ENCODE peak calls at places on chromosomes 12 and 14, in five cellular contexts. One of them, this sample, is unnamed.

GRCh38 chr14:70622111-70622712 is 19.5 kb upstream of the TTC9 start:
- DNase-seq in Panc1: no peak
- DNase-seq in AG10803: peak
- DNase-seq in GM06990: no peak
- DNase-seq in uterus: no peak
- DNase-seq in this sample: peak

GRCh38 chr12:107365703-107366102 is 272.4 kb upstream of the CRY1 start:
- DNase-seq in Panc1: no peak
- DNase-seq in GM06990: no peak
- DNase-seq in uterus: no peak
- DNase-seq in AG10803: no peak
- DNase-seq in this sample: no peak

GRCh38 chr14:34449819-34450541 is 12.1 kb downstream of the SPTSSA start:
- DNase-seq in Panc1: no peak
- DNase-seq in AG10803: no peak
- DNase-seq in GM06990: no peak
- DNase-seq in uterus: no peak
- DNase-seq in this sample: no peak

GRCh38 chr14:68282479-68283377 is 463.1 kb downstream of the RAD51B start:
- DNase-seq in AG10803: no peak
- DNase-seq in GM06990: peak
- DNase-seq in uterus: no peak
- DNase-seq in Panc1: no peak
- DNase-seq in this sample: no peak

GRCh38 chr12:85949253-85949652 is 75.2 kb downstream of the NTS start:
- DNase-seq in uterus: no peak
- DNase-seq in Panc1: no peak
- DNase-seq in AG10803: no peak
- DNase-seq in GM06990: no peak
- DNase-seq in this sample: no peak

GRCh38 chr12:52636592-52637258 is 15.3 kb downstream of the KRT2 start:
- DNase-seq in GM06990: no peak
- DNase-seq in Panc1: no peak
- DNase-seq in AG10803: no peak
- DNase-seq in uterus: no peak
- DNase-seq in this sample: peak

GRCh38 chr12:106791531-106791930 is 17.0 kb downstream of the RIC8B start:
- DNase-seq in GM06990: no peak
- DNase-seq in Panc1: no peak
- DNase-seq in AG10803: no peak
- DNase-seq in uterus: no peak
- DNase-seq in this sample: peak

GRCh38 chr12:124567035-124567672 is at the start of gene NCOR2:
- DNase-seq in uterus: no peak
- DNase-seq in AG10803: no peak
- DNase-seq in GM06990: peak
- DNase-seq in Panc1: no peak
- DNase-seq in this sample: no peak

GRCh38 chr14:83419420-83419819 is 1885.8 kb upstream of the SEL1L start:
- DNase-seq in Panc1: no peak
- DNase-seq in GM06990: no peak
- DNase-seq in AG10803: no peak
- DNase-seq in uterus: no peak
- DNase-seq in this sample: no peak

GRCh38 chr14:70188292-70188607 is 501 bp downstream of the SLC8A3 start:
- DNase-seq in AG10803: no peak
- DNase-seq in Panc1: no peak
- DNase-seq in GM06990: peak
- DNase-seq in uterus: no peak
- DNase-seq in this sample: no peak

GRCh38 chr14:72924332-72924731 is 1.9 kb upstream of the DCAF4 start:
- DNase-seq in GM06990: no peak
- DNase-seq in Panc1: no peak
- DNase-seq in uterus: no peak
- DNase-seq in AG10803: no peak
- DNase-seq in this sample: no peak

GRCh38 chr14:44712095-44712822 is 205.2 kb upstream of the FSCB start:
- DNase-seq in uterus: no peak
- DNase-seq in GM06990: no peak
- DNase-seq in Panc1: no peak
- DNase-seq in AG10803: no peak
- DNase-seq in this sample: no peak

GRCh38 chr12:26176725-26177124 is 18.6 kb upstream of the SSPN start:
- DNase-seq in GM06990: no peak
- DNase-seq in AG10803: no peak
- DNase-seq in uterus: no peak
- DNase-seq in Panc1: no peak
- DNase-seq in this sample: no peak

GRCh38 chr12:120710805-120711296 is 593 bp downstream of the UNC119B start:
- DNase-seq in AG10803: no peak
- DNase-seq in GM06990: peak
- DNase-seq in Panc1: no peak
- DNase-seq in uterus: peak
- DNase-seq in this sample: no peak

GRCh38 chr12:10652192-10652591 is 21.7 kb downstream of the STYK1 start:
- DNase-seq in GM06990: no peak
- DNase-seq in AG10803: no peak
- DNase-seq in uterus: no peak
- DNase-seq in Panc1: no peak
- DNase-seq in this sample: peak

GRCh38 chr12:3184485-3184884 is 107.3 kb downstream of the TSPAN9 start:
- DNase-seq in AG10803: no peak
- DNase-seq in Panc1: no peak
- DNase-seq in uterus: no peak
- DNase-seq in GM06990: no peak
- DNase-seq in this sample: no peak

GRCh38 chr12:47752552-47752951 is 6.1 kb downstream of the RAPGEF3 start:
- DNase-seq in uterus: no peak
- DNase-seq in AG10803: peak
- DNase-seq in Panc1: no peak
- DNase-seq in GM06990: no peak
- DNase-seq in this sample: peak

GRCh38 chr12:11697670-11698387 is 48.4 kb downstream of the ETV6 start:
- DNase-seq in uterus: no peak
- DNase-seq in GM06990: no peak
- DNase-seq in Panc1: no peak
- DNase-seq in AG10803: peak
- DNase-seq in this sample: peak

GRCh38 chr12:6084261-6084968 is 40.1 kb downstream of the VWF start:
- DNase-seq in uterus: peak
- DNase-seq in GM06990: no peak
- DNase-seq in AG10803: peak
- DNase-seq in Panc1: no peak
- DNase-seq in this sample: peak

GRCh38 chr12:107661830-107662229 is 23.8 kb upstream of the PWP1 start:
- DNase-seq in GM06990: no peak
- DNase-seq in uterus: no peak
- DNase-seq in Panc1: no peak
- DNase-seq in AG10803: no peak
- DNase-seq in this sample: no peak

GRCh38 chr12:49909826-49910225 is 6.1 kb upstream of the FAIM2 start:
- DNase-seq in uterus: no peak
- DNase-seq in Panc1: no peak
- DNase-seq in AG10803: no peak
- DNase-seq in GM06990: no peak
- DNase-seq in this sample: peak

GRCh38 chr12:14545144-14546124 is 22.2 kb downstream of the PLBD1 start:
- DNase-seq in Panc1: no peak
- DNase-seq in GM06990: no peak
- DNase-seq in uterus: no peak
- DNase-seq in AG10803: no peak
- DNase-seq in this sample: no peak

GRCh38 chr14:104885973-104886689 is 21.1 kb downstream of the CEP170B start:
- DNase-seq in AG10803: no peak
- DNase-seq in GM06990: peak
- DNase-seq in uterus: peak
- DNase-seq in Panc1: no peak
- DNase-seq in this sample: no peak

GRCh38 chr12:94429191-94429590 is 30.5 kb downstream of the CEP83 start:
- DNase-seq in AG10803: no peak
- DNase-seq in Panc1: no peak
- DNase-seq in uterus: no peak
- DNase-seq in GM06990: peak
- DNase-seq in this sample: no peak

DNA sequence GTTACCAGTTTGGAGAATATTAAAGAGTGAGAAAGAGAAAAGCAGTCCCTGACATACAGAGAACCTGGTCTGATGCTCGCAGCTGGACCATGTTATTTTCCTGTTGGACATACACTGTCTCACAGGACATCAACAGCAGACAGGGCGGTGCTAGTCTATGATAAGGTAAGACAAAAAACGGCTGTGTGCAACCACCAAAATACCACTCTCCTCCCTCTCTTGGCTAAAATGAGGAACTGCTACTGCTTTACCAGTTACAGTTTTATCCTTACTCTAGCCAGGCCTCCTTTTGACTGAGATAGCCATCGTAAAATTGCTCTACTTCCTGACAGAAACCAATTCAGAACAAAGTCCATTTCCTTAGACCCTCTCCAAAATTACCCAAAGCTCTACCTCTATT is 47.0 kb upstream of the ERGIC2 start:
- DNase-seq in Panc1: no peak
- DNase-seq in GM06990: peak
- DNase-seq in AG10803: no peak
- DNase-seq in uterus: no peak
- DNase-seq in this sample: peak
- TF ChIP-seq CTCF in Panc1: peak
- TF ChIP-seq CTCF in GM06990: peak
- TF ChIP-seq CTCF in AG10803: no peak
- TF ChIP-seq CTCF in uterus: no peak
- TF ChIP-seq CTCF in this sample: peak

GRCh38 chr12:131980263-131980662 is 30.5 kb downstream of the EP400 start:
- DNase-seq in Panc1: no peak
- DNase-seq in GM06990: no peak
- DNase-seq in AG10803: no peak
- DNase-seq in uterus: no peak
- DNase-seq in this sample: peak
- TF ChIP-seq CTCF in Panc1: no peak
- TF ChIP-seq CTCF in GM06990: no peak
- TF ChIP-seq CTCF in AG10803: no peak
- TF ChIP-seq CTCF in uterus: no peak
- TF ChIP-seq CTCF in this sample: peak

GRCh38 chr12:22986997-22987396 is 362.0 kb downstream of the ETNK1 start:
- DNase-seq in GM06990: no peak
- DNase-seq in AG10803: no peak
- DNase-seq in uterus: no peak
- DNase-seq in Panc1: no peak
- DNase-seq in this sample: no peak

GRCh38 chr12:22982635-22983034 is 357.7 kb downstream of the ETNK1 start:
- DNase-seq in Panc1: no peak
- DNase-seq in uterus: no peak
- DNase-seq in AG10803: no peak
- DNase-seq in GM06990: no peak
- DNase-seq in this sample: no peak

GRCh38 chr12:22979854-22980253 is 354.9 kb downstream of the ETNK1 start:
- DNase-seq in uterus: no peak
- DNase-seq in AG10803: no peak
- DNase-seq in Panc1: no peak
- DNase-seq in GM06990: no peak
- DNase-seq in this sample: no peak

GRCh38 chr12:22978962-22979361 is 354.0 kb downstream of the ETNK1 start:
- DNase-seq in GM06990: no peak
- DNase-seq in uterus: no peak
- DNase-seq in AG10803: peak
- DNase-seq in Panc1: no peak
- DNase-seq in this sample: peak

GRCh38 chr12:22981711-22982110 is 356.7 kb downstream of the ETNK1 start:
- DNase-seq in AG10803: peak
- DNase-seq in GM06990: no peak
- DNase-seq in Panc1: no peak
- DNase-seq in uterus: no peak
- DNase-seq in this sample: peak
- TF ChIP-seq CTCF in AG10803: peak
- TF ChIP-seq CTCF in GM06990: no peak
- TF ChIP-seq CTCF in Panc1: no peak
- TF ChIP-seq CTCF in uterus: no peak
- TF ChIP-seq CTCF in this sample: peak

DNA sequence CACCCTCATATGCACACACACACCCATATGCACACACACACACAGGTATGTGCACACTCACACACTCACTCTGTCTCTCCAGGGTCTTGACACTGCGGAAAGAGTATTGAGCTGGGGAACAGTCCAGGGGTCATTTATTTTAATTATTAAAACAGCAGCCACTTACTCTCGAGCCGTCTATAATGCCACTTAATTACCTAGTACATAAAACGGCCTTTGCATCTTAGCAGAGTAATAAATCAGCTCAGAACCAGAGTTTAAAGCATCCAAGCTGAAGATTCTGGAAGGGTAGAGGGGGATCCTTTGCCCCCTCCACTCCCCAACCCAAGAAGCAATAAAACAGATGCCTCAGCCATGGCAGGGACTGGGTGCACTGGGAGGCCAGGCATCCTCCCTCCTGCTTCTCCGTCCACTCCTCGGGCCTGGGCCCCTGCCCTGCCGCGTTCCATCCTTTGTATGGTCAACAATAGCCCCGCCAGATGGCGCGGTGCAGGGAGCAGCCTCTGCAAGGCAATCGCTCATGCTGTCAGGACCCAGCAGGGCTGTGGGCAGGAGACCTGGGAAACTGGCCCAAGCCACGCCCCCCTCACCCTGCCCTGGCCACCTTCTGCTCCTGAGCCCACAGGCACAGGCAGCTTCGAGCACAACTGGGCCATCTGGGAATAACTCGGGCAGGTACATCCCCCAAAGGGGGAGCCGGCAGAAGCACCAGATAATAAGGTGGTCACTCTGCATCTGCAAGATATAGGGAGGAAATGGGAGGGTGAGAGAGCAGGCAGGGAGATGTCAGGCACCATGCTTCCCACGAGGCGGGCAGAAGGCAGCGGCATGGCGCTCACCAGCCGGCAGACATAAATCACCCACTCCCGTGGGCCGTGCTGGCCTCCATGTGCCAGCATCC is 40.9 kb downstream of the CCDC85C start:
- DNase-seq in AG10803: peak
- DNase-seq in uterus: peak
- DNase-seq in GM06990: no peak
- DNase-seq in Panc1: no peak
- DNase-seq in this sample: peak
- TF ChIP-seq CTCF in AG10803: peak
- TF ChIP-seq CTCF in uterus: peak
- TF ChIP-seq CTCF in GM06990: no peak
- TF ChIP-seq CTCF in Panc1: peak
- TF ChIP-seq CTCF in this sample: peak

DNA sequence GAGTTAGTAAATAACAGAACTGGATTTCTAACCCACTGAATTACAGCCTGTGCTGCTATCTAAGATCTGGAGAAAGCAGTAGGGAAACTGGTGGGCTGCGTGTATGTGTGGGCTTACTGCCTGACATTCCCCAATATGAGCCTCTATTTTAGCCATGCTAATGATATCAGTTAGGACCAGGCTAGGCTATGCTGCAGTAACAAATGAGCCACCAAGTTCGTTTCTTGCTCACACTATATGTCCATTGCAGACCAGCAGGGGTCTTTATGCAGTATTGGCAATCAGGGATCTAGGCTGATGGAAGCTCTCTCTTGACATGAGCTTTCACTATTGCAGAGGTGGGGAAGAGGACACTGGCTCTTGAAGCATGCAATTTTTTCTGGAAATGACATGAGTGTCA is 40.4 kb downstream of the FOS start:
- DNase-seq in uterus: no peak
- DNase-seq in Panc1: no peak
- DNase-seq in GM06990: no peak
- DNase-seq in AG10803: no peak
- DNase-seq in this sample: no peak
- TF ChIP-seq CTCF in uterus: no peak
- TF ChIP-seq CTCF in Panc1: no peak
- TF ChIP-seq CTCF in GM06990: no peak
- TF ChIP-seq CTCF in AG10803: no peak
- TF ChIP-seq CTCF in this sample: no peak

This sample was measured in fibroblast of the aortic adventitia.